ENCODE peak calls at places on chromosomes 1 and 21, in eight cellular contexts. M is right atrium auricular region; Q is uterus; U is GM23248; X is lower lobe of right lung; Y is neuronal stem cell; K is body of pancreas; A is effector memory CD4-positive, alpha-beta T cell. E is an unnamed sample.

GRCh38 chr1:4585216-4585615 is 69.2 kb upstream of the AJAP1 start:
- DNase-seq in Q (no peak), M (no peak), Y (peak), K (peak), U (no peak), X (no peak), A (no peak), E (no peak)

GRCh38 chr1:48916121-48917069 is 139.7 kb upstream of the BEND5 start:
- DNase-seq in K (no peak), X (no peak), Y (peak), U (peak), A (no peak), M (no peak), Q (no peak), E (no peak)

GRCh38 chr1:207754942-207755689 is 3.3 kb downstream of the CD46 start:
- DNase-seq in Y (no peak), A (no peak), X (no peak), M (no peak), U (no peak), Q (no peak), K (no peak), E (no peak)

GRCh38 chr1:113872219-113872934 is 865 bp upstream of the PTPN22 start:
- DNase-seq in U (peak), M (no peak), Y (no peak), Q (no peak), K (no peak), X (no peak), A (no peak), E (no peak)

GRCh38 chr1:212366901-212367300 is 47.8 kb downstream of the PACC1 start:
- DNase-seq in X (no peak), U (peak), Y (no peak), M (no peak), A (no peak), K (no peak), Q (no peak), E (no peak)

GRCh38 chr21:42593007-42593814 is 60.2 kb upstream of the PDE9A start:
- DNase-seq in K (peak), A (peak), Q (peak), Y (peak), M (no peak), X (peak), U (peak), E (peak)

GRCh38 chr1:99131541-99131940 is 126.9 kb upstream of the PLPPR5 start:
- DNase-seq in Y (no peak), X (no peak), U (no peak), Q (no peak), A (no peak), M (no peak), K (no peak), E (no peak)

GRCh38 chr1:110787328-110788071 is 85.4 kb upstream of the CD53 start:
- DNase-seq in Q (no peak), X (no peak), K (no peak), Y (no peak), M (no peak), U (no peak), A (peak), E (no peak)

GRCh38 chr1:56439610-56440264 is 139.6 kb downstream of the PLPP3 start:
- DNase-seq in U (no peak), X (no peak), Q (no peak), K (no peak), M (no peak), Y (no peak), A (no peak), E (no peak)

GRCh38 chr1:64546018-64546417 is 76.1 kb downstream of the CACHD1 start:
- DNase-seq in X (no peak), Y (peak), Q (no peak), A (no peak), M (no peak), K (no peak), U (no peak), E (no peak)

GRCh38 chr1:226820935-226821718 is 49.3 kb upstream of the PSEN2 start:
- DNase-seq in U (peak), A (no peak), Q (peak), M (peak), X (peak), K (peak), Y (no peak), E (peak)

GRCh38 chr1:100308777-100309176 is 42.8 kb downstream of the RTCA start:
- DNase-seq in Y (no peak), K (no peak), U (peak), A (no peak), Q (no peak), M (no peak), X (no peak), E (no peak)

GRCh38 chr1:235953801-235954200 is 87.1 kb upstream of the LYST start:
- DNase-seq in Y (no peak), M (no peak), U (peak), K (no peak), A (no peak), Q (no peak), X (no peak), E (no peak)

GRCh38 chr1:14597343-14598006 is 1.0 kb upstream of the KAZN start:
- DNase-seq in Q (no peak), U (no peak), A (no peak), M (no peak), Y (peak), K (no peak), X (no peak), E (no peak)

GRCh38 chr1:68542586-68542985 is 45.7 kb upstream of the DEPDC1 start:
- DNase-seq in M (no peak), Q (no peak), U (peak), A (no peak), X (no peak), K (no peak), Y (no peak), E (no peak)

GRCh38 chr1:158203693-158204457 is 23.2 kb downstream of the CD1D start:
- DNase-seq in Y (peak), K (no peak), M (no peak), U (peak), X (no peak), Q (no peak), A (peak), E (no peak)

GRCh38 chr1:59967141-59967697 is 40.6 kb upstream of the CYP2J2 start:
- DNase-seq in Y (no peak), A (no peak), X (no peak), M (no peak), K (no peak), Q (no peak), U (peak), E (no peak)

GRCh38 chr1:73998348-73998959 is 199.5 kb downstream of the LRRIQ3 start:
- DNase-seq in K (no peak), Q (no peak), M (no peak), X (no peak), A (no peak), Y (no peak), U (peak), E (no peak)

GRCh38 chr1:190588424-190588823 is 110.8 kb upstream of the BRINP3 start:
- DNase-seq in U (no peak), Q (no peak), K (no peak), Y (no peak), A (no peak), M (no peak), X (no peak), E (no peak)

GRCh38 chr1:21280011-21280471 is 10.2 kb downstream of the ECE1 start:
- DNase-seq in U (peak), K (no peak), Y (no peak), A (no peak), X (peak), M (no peak), Q (peak), E (peak)

GRCh38 chr1:92884195-92884594 is 52.4 kb downstream of the RPL5 start:
- DNase-seq in A (no peak), Y (no peak), U (no peak), X (no peak), Q (no peak), M (no peak), K (no peak), E (no peak)

GRCh38 chr1:114669562-114670082 is at the start of gene DENND2C:
- DNase-seq in A (no peak), M (peak), X (no peak), U (no peak), K (no peak), Q (no peak), Y (no peak), E (no peak)

GRCh38 chr1:232385221-232385620 is 244.7 kb downstream of the SIPA1L2 start:
- DNase-seq in A (no peak), M (no peak), Q (no peak), X (no peak), K (no peak), U (peak), Y (no peak), E (no peak)

GRCh38 chr21:27806261-27806660 is 839.4 kb upstream of the ADAMTS5 start:
- DNase-seq in Y (no peak), A (no peak), Q (no peak), K (no peak), M (no peak), U (no peak), X (no peak), E (no peak)

GRCh38 chr1:237740831-237741230 is 149.9 kb downstream of the ZP4 start:
- DNase-seq in X (no peak), Q (no peak), M (no peak), U (no peak), K (no peak), Y (no peak), A (no peak), E (no peak)

GRCh38 chr1:109509176-109510134 is at the start of gene AMIGO1:
- DNase-seq in M (no peak), Q (peak), K (peak), A (peak), U (peak), X (peak), Y (peak), E (no peak)

GRCh38 chr1:109503935-109504334 is 5.6 kb downstream of the AMIGO1 start:
- DNase-seq in A (no peak), M (no peak), X (no peak), Y (no peak), Q (no peak), K (no peak), U (no peak), E (no peak)

GRCh38 chr1:109504974-109505373 is 4.6 kb downstream of the AMIGO1 start:
- DNase-seq in A (no peak), Q (no peak), M (no peak), U (no peak), K (no peak), Y (no peak), X (no peak), E (no peak)

GRCh38 chr1:109508873-109509175 is 703 bp downstream of the AMIGO1 start:
- DNase-seq in Q (no peak), Y (no peak), X (no peak), U (no peak), A (no peak), K (no peak), M (no peak), E (no peak)

GRCh38 chr1:109508001-109508872 is 1.3 kb downstream of the AMIGO1 start:
- DNase-seq in Q (no peak), X (no peak), Y (no peak), U (no peak), K (no peak), A (no peak), M (no peak), E (no peak)
- H3K27ac ChIP-seq in Q (no peak), X (no peak), Y (no peak), U (no peak), K (no peak), A (peak), M (no peak), E (no peak)

DNA sequence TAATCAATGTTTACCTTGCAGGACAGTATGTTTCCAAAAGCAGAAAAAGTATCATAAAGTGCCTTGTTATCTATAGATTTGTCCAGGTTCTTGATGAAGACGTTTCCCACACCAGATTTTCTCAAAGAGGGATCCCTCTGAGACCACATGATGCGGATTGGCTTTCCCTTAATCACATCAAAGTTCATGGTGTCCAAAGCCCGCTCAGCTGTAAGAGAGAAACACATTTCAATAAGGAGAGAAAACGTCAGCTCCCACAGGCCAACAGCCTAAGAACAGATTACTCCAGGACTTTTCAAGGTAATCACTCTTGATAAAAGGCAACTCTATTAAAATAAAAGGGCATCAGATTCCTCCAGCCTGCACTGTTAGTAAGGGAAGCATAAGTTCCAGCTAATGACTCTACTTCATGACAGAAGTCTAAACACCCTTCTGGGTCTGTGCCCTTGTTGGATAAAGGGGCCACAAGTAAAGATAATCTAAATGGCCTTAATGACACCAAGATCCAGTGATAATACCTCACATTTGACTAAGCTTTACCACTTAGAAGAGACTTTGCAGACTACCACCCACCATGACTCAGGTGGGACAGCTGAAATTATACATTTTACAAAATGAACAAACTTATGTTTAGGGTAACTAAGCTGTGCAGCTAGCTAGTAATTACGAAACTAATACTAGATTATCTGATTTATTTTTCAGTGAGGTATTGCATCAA is 4.1 kb downstream of the PABPC4 start:
- DNase-seq in A (no peak), K (no peak), Q (no peak), M (no peak), Y (no peak), X (no peak), U (no peak), E (no peak)
- H3K4me3 ChIP-seq in A (no peak), K (no peak), Q (no peak), M (no peak), Y (no peak), X (no peak), U (peak), E (no peak)

GRCh38 chr1:150151291-150152181 is 1.8 kb downstream of the PLEKHO1 start:
- DNase-seq in Y (no peak), M (no peak), K (no peak), A (peak), Q (peak), U (peak), X (no peak), E (no peak)
- H3K27ac ChIP-seq in Y (no peak), M (peak), K (no peak), A (peak), Q (peak), U (peak), X (peak), E (peak)

GRCh38 chr1:51515982-51516638 is 3.0 kb downstream of the EPS15 start:
- DNase-seq in Q (no peak), A (no peak), Y (no peak), M (no peak), U (no peak), K (no peak), X (no peak), E (no peak)

GRCh38 chr1:51515312-51515960 is 3.6 kb downstream of the EPS15 start:
- DNase-seq in X (no peak), M (no peak), U (no peak), A (no peak), Y (no peak), K (no peak), Q (no peak), E (no peak)

GRCh38 chr1:51516639-51517158 is 2.4 kb downstream of the EPS15 start:
- DNase-seq in Y (no peak), X (no peak), A (no peak), Q (no peak), M (no peak), K (no peak), U (peak), E (no peak)

GRCh38 chr1:51512611-51513010 is 6.5 kb downstream of the EPS15 start:
- DNase-seq in M (no peak), X (no peak), K (no peak), U (no peak), Q (no peak), A (no peak), Y (no peak), E (no peak)

DNA sequence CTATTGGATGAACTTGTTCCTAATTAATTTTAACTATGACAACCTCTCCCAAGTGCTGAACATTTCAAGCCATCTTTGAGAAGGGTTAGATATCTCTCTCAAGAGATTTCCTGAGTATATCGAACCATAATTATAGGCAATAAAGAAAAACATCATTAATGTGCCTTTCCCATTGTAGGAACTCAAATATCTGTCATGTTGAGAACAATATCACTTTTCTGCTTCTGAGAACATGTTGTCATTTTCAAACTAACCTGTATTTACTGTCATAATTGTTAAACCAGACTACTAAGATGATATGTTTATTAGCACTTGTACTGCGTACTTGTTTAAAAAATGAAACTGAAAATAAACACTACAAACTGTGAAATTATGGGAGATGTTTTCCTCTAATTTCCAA is 4.3 kb downstream of the EPS15 start:
- DNase-seq in Y (no peak), U (no peak), M (no peak), Q (no peak), X (no peak), K (no peak), A (no peak), E (no peak)
- H3K4me3 ChIP-seq in Y (no peak), U (peak), M (no peak), Q (no peak), X (peak), K (no peak), A (peak), E (peak)

GRCh38 chr21:45975017-45975595 is 6.5 kb upstream of the COL6A1 start:
- DNase-seq in A (no peak), M (peak), X (peak), Q (peak), U (peak), Y (no peak), K (no peak), E (peak)
- H3K27ac ChIP-seq in A (no peak), M (peak), X (peak), Q (peak), U (peak), Y (no peak), K (no peak), E (peak)

GRCh38 chr1:9651220-9651564 is 339 bp upstream of the PIK3CD start:
- DNase-seq in X (no peak), U (no peak), M (no peak), K (no peak), Y (no peak), Q (no peak), A (no peak), E (no peak)
- H3K4me3 ChIP-seq in X (peak), U (peak), M (peak), K (no peak), Y (no peak), Q (no peak), A (peak), E (peak)

GRCh38 chr1:243562473-243562872 is 287.6 kb downstream of the AKT3 start:
- DNase-seq in U (no peak), X (no peak), M (no peak), K (no peak), A (no peak), Q (peak), Y (no peak), E (no peak)
- H3K27ac ChIP-seq in U (no peak), X (no peak), M (no peak), K (no peak), A (no peak), Q (no peak), Y (no peak), E (no peak)

GRCh38 chr1:229894535-229894934 is 172.5 kb upstream of the GALNT2 start:
- DNase-seq in Q (no peak), Y (no peak), K (no peak), U (no peak), X (no peak), M (no peak), A (no peak), E (no peak)
- H3K4me3 ChIP-seq in Q (no peak), Y (no peak), K (no peak), U (no peak), X (no peak), M (no peak), A (no peak), E (no peak)

E was measured in left lung.